ENCODE peak calls at places on chromosome 19, in eight cellular contexts. V is fibroblast of villous mesenchyme; Y is epithelial cell of esophagus; N is upper lobe of right lung; X is NCI-H774; A is activated CD4-positive, alpha-beta T cell treated with anti-CD3 and anti-CD28 coated beads, Interleukin-2, amount 10 ng/mL, durations not matched to agents 7 days and 5 days; J is NCI-H510A; Z is nucleus accumbens. H is an unnamed sample.

GRCh38 chr19:36151144-36152051 is 849 bp downstream of the COX7A1 start:
- DNase-seq in V (peak; percentile 24), Y (no peak), N (no peak), X (no peak), A (no peak), J (no peak), Z (no peak), H (no peak)

GRCh38 chr19:38134538-38135149 is 89.4 kb downstream of the DPF1 start:
- DNase-seq in V (peak; percentile 39), Y (peak; percentile 62), N (no peak), X (peak; percentile 4), A (peak; percentile 36), J (no peak), Z (no peak), H (no peak)

GRCh38 chr19:35059006-35059798 is 17.7 kb downstream of the HPN start:
- DNase-seq in V (no peak), Y (no peak), N (no peak), X (no peak), A (no peak), J (no peak), Z (no peak), H (no peak)

GRCh38 chr19:2111425-2111824 is 14.7 kb downstream of the IZUMO4 start:
- DNase-seq in V (no peak), Y (no peak), N (no peak), X (no peak), A (no peak), J (no peak), Z (no peak), H (no peak)

GRCh38 chr19:46489445-46490272 is 6.0 kb downstream of the PNMA8B start:
- DNase-seq in V (peak; percentile 69), Y (peak; percentile 29), N (peak; percentile 80), X (no peak), A (no peak), J (no peak), Z (no peak), H (no peak)

GRCh38 chr19:10209305-10209704 is 14.6 kb upstream of the DNMT1 start:
- DNase-seq in V (peak; percentile 7), Y (peak; percentile 54), N (no peak), X (no peak), A (no peak), J (no peak), Z (no peak), H (no peak)

GRCh38 chr19:49894879-49895565 is 1.7 kb downstream of the IL4I1 start:
- DNase-seq in V (no peak), Y (no peak), N (no peak), X (no peak), A (no peak), J (no peak), Z (no peak), H (no peak)

GRCh38 chr19:34274284-34274826 is 20.0 kb downstream of the GARRE1 start:
- DNase-seq in V (no peak), Y (no peak), N (no peak), X (no peak), A (no peak), J (no peak), Z (no peak), H (no peak)

GRCh38 chr19:46381746-46382345 is 31.5 kb downstream of the CCDC8 start:
- DNase-seq in V (no peak), Y (no peak), N (peak; percentile 40), X (no peak), A (no peak), J (no peak), Z (no peak), H (no peak)

GRCh38 chr19:36605839-36606478 is 846 bp downstream of the ZNF382 start:
- DNase-seq in V (no peak), Y (no peak), N (no peak), X (no peak), A (no peak), J (no peak), Z (no peak), H (no peak)

GRCh38 chr19:58563823-58564222 is 5.4 kb upstream of the UBE2M start:
- DNase-seq in V (no peak), Y (no peak), N (peak; percentile 44), X (no peak), A (no peak), J (no peak), Z (no peak), H (no peak)

GRCh38 chr19:10315335-10316214 is at the start of gene FDX2:
- DNase-seq in V (peak; percentile 74), Y (peak; percentile 83), N (peak; percentile 95), X (peak; percentile 89), A (peak; percentile 92), J (peak; percentile 89), Z (peak; percentile 18), H (peak; percentile 57)

GRCh38 chr19:46404884-46405658 is 8.3 kb downstream of the CCDC8 start:
- DNase-seq in V (no peak), Y (peak; percentile 50), N (no peak), X (no peak), A (no peak), J (no peak), Z (no peak), H (no peak)

GRCh38 chr19:6071103-6071485 is 39.2 kb downstream of the RFX2 start:
- DNase-seq in V (peak; percentile 62), Y (peak; percentile 47), N (no peak), X (no peak), A (no peak), J (no peak), Z (no peak), H (no peak)

GRCh38 chr19:17565611-17566010 is 10.2 kb downstream of the COLGALT1 start:
- DNase-seq in V (peak; percentile 54), Y (no peak), N (no peak), X (no peak), A (no peak), J (no peak), Z (no peak), H (no peak)

GRCh38 chr19:19296953-19297689 is 23.2 kb downstream of the SUGP1 start:
- DNase-seq in V (no peak), Y (no peak), N (no peak), X (no peak), A (no peak), J (no peak), Z (no peak), H (no peak)

GRCh38 chr19:29384676-29385075 is 141.1 kb upstream of the VSTM2B start:
- DNase-seq in V (no peak), Y (no peak), N (no peak), X (no peak), A (no peak), J (no peak), Z (no peak), H (no peak)

GRCh38 chr19:3683866-3684816 is 16.1 kb downstream of the PIP5K1C start:
- DNase-seq in V (peak; percentile 74), Y (no peak), N (no peak), X (no peak), A (no peak), J (no peak), Z (no peak), H (no peak)

H was measured in LNCaP clone FGC.